ENCODE peak calls at places on chromosome 2, in nine cellular contexts. O, X, H, N, I, Y, W, U and R are unnamed samples.

GRCh38 chr2:227655454-227655853 is 11.2 kb upstream of the SCYGR5 start:
- DNase-seq in H (no peak), W (no peak), N (peak; percentile 83), U (peak; percentile 18), X (no peak), Y (peak; percentile 94), I (no peak), O (no peak), R (no peak)

GRCh38 chr2:190051223-190051622 is 11.3 kb downstream of the MSTN start:
- DNase-seq in U (no peak), I (no peak), O (no peak), N (no peak), Y (no peak), W (no peak), H (no peak), X (no peak), R (no peak)

GRCh38 chr2:109201465-109202420 is 72.7 kb downstream of the SH3RF3 start:
- DNase-seq in W (no peak), N (no peak), I (no peak), Y (no peak), O (no peak), H (no peak), X (no peak), U (no peak), R (no peak)

GRCh38 chr2:64779117-64779690 is 125.5 kb upstream of the SERTAD2 start:
- DNase-seq in W (no peak), O (no peak), H (no peak), U (no peak), X (no peak), Y (peak; percentile 92), I (no peak), N (peak; percentile 74), R (no peak)

GRCh38 chr2:169131587-169132512 is 62.5 kb downstream of the DHRS9 start:
- DNase-seq in W (no peak), N (peak; percentile 65), I (peak; percentile 64), X (peak; percentile 51), Y (peak; percentile 76), H (peak; percentile 79), O (peak; percentile 20), U (no peak), R (peak; percentile 25)

GRCh38 chr2:238106698-238107524 is 6.8 kb downstream of the ESPNL start:
- DNase-seq in X (peak; percentile 76), I (no peak), N (no peak), U (no peak), W (peak; percentile 45), O (no peak), H (no peak), Y (peak; percentile 41), R (no peak)

GRCh38 chr2:134900151-134900550 is 18.5 kb upstream of the CCNT2 start:
- DNase-seq in H (no peak), U (no peak), O (no peak), X (no peak), N (no peak), W (no peak), I (no peak), Y (peak; percentile 59), R (no peak)

GRCh38 chr2:121155502-121156056 is 129.4 kb downstream of the TFCP2L1 start:
- DNase-seq in Y (no peak), H (no peak), I (peak; percentile 37), O (peak; percentile 83), W (no peak), X (no peak), N (no peak), U (peak; percentile 90), R (no peak)

GRCh38 chr2:83596592-83597339 is 862.3 kb downstream of the SUCLG1 start:
- DNase-seq in H (no peak), X (no peak), Y (no peak), I (no peak), U (no peak), N (no peak), O (no peak), W (no peak), R (no peak)

GRCh38 chr2:241268306-241268705 is 47.2 kb downstream of the HDLBP start:
- DNase-seq in I (no peak), U (no peak), O (no peak), X (no peak), Y (no peak), H (no peak), W (no peak), N (no peak), R (no peak)

GRCh38 chr2:219378167-219378851 is 9.4 kb downstream of the DNPEP start:
- DNase-seq in I (no peak), H (no peak), N (no peak), Y (no peak), W (no peak), O (no peak), U (no peak), X (no peak), R (no peak)

GRCh38 chr2:129113776-129114175 is 795.1 kb upstream of the HS6ST1 start:
- DNase-seq in O (no peak), Y (no peak), H (no peak), X (no peak), N (no peak), W (no peak), U (no peak), I (no peak), R (no peak)

GRCh38 chr2:70608373-70608772 is 54.7 kb upstream of the TGFA start:
- DNase-seq in Y (no peak), N (peak; percentile 79), O (no peak), I (no peak), X (no peak), U (no peak), W (no peak), H (no peak), R (no peak)

GRCh38 chr2:169526451-169526850 is 16.9 kb downstream of the KLHL41 start:
- DNase-seq in I (no peak), Y (peak; percentile 69), U (no peak), W (no peak), X (no peak), N (no peak), O (no peak), H (no peak), R (no peak)

GRCh38 chr2:24871852-24872323 is 48.1 kb downstream of the ADCY3 start:
- DNase-seq in O (no peak), W (no peak), I (no peak), N (no peak), H (no peak), U (no peak), X (peak; percentile 15), Y (no peak), R (no peak)

GRCh38 chr2:207180741-207181140 is 15.0 kb upstream of the KLF7 start:
- DNase-seq in W (no peak), H (no peak), I (no peak), O (no peak), X (no peak), Y (peak; percentile 57), U (no peak), N (no peak), R (no peak)

GRCh38 chr2:121128741-121129659 is 156.0 kb downstream of the TFCP2L1 start:
- DNase-seq in U (peak; percentile 61), W (peak; percentile 74), N (peak; percentile 12), I (no peak), X (peak; percentile 79), H (no peak), O (no peak), Y (peak; percentile 31), R (no peak)

GRCh38 chr2:127606594-127607398 is 39.2 kb upstream of the GPR17 start:
- DNase-seq in O (no peak), H (no peak), N (no peak), I (no peak), W (peak; percentile 12), X (no peak), Y (no peak), U (no peak), R (no peak)

GRCh38 chr2:170148161-170148560 is 29.8 kb upstream of the MYO3B start:
- DNase-seq in U (no peak), H (no peak), O (peak; percentile 4), I (no peak), X (no peak), Y (peak; percentile 44), W (no peak), N (no peak), R (no peak)

GRCh38 chr2:125516496-125517109 is 1139.4 kb upstream of the GYPC start:
- DNase-seq in O (no peak), Y (peak; percentile 17), U (no peak), N (peak; percentile 51), H (peak; percentile 62), I (peak; percentile 4), X (peak; percentile 69), W (no peak), R (no peak)

GRCh38 chr2:209593930-209594329 is 170.1 kb downstream of the MAP2 start:
- DNase-seq in O (no peak), I (no peak), U (no peak), H (no peak), Y (no peak), N (no peak), W (peak; percentile 20), X (no peak), R (no peak)

GRCh38 chr2:68255736-68256450 is 3.6 kb upstream of the PPP3R1 start:
- DNase-seq in W (no peak), Y (peak; percentile 71), O (no peak), U (no peak), X (peak; percentile 62), H (no peak), I (no peak), N (peak; percentile 29), R (no peak)

GRCh38 chr2:20755132-20755800 is 67.6 kb downstream of the LDAH start:
- DNase-seq in U (no peak), X (no peak), O (no peak), N (no peak), I (no peak), Y (peak; percentile 3), H (peak; percentile 6), W (peak; percentile 53), R (no peak)

GRCh38 chr2:68799138-68799537 is 64.5 kb downstream of the ARHGAP25 start:
- DNase-seq in H (no peak), O (no peak), N (no peak), W (no peak), I (no peak), X (no peak), U (no peak), Y (no peak), R (no peak)

GRCh38 chr2:3470166-3470651 is 49.1 kb downstream of the ADI1 start:
- DNase-seq in H (no peak), I (no peak), W (no peak), N (peak; percentile 89), U (peak; percentile 53), Y (peak; percentile 81), O (no peak), X (no peak), R (no peak)

GRCh38 chr2:10935953-10936942 is 24.5 kb downstream of the KCNF1 start:
- DNase-seq in W (no peak), U (peak; percentile 25), N (peak; percentile 93), O (peak; percentile 39), I (peak; percentile 29), H (no peak), X (peak; percentile 62), Y (peak; percentile 98), R (no peak)

GRCh38 chr2:240432820-240433801 is 2.4 kb upstream of the GPC1 start:
- DNase-seq in I (no peak), W (no peak), H (no peak), X (no peak), Y (no peak), O (no peak), U (no peak), N (no peak), R (no peak)

GRCh38 chr2:237118731-237119130 is 33.0 kb downstream of the COPS8 start:
- DNase-seq in X (no peak), I (no peak), N (no peak), W (no peak), Y (no peak), H (no peak), O (no peak), U (no peak), R (no peak)

GRCh38 chr2:206996556-206997065 is 57.3 kb downstream of the CPO start:
- DNase-seq in N (no peak), H (no peak), X (no peak), I (no peak), U (no peak), O (no peak), W (no peak), Y (no peak), R (no peak)

GRCh38 chr2:135948642-135949355 is 36.6 kb downstream of the DARS1 start:
- DNase-seq in I (no peak), U (no peak), X (no peak), O (no peak), W (no peak), Y (peak; percentile 93), H (no peak), N (peak; percentile 84), R (no peak)